ENCODE peak calls at places on chromosome 18, in four cellular contexts. R is AG04450, H is psoas muscle, O is AG04449. Y is an unnamed sample.

GRCh38 chr18:51561821-51562220 is 364.3 kb upstream of the MEX3C start:
- DNase-seq in R (no peak), H (no peak), O (no peak), Y (no peak)

GRCh38 chr18:5872886-5873285 is 22.4 kb downstream of the TMEM200C start:
- DNase-seq in R (no peak), H (no peak), O (no peak), Y (no peak)

GRCh38 chr18:59446012-59446411 is 86.9 kb upstream of the LMAN1 start:
- DNase-seq in R (no peak), H (no peak), O (no peak), Y (peak)

GRCh38 chr18:74818776-74819175 is 221.1 kb downstream of the ZNF407 start:
- DNase-seq in R (no peak), H (no peak), O (no peak), Y (no peak)

GRCh38 chr18:45910405-45911023 is 56.6 kb downstream of the EPG5 start:
- DNase-seq in R (peak), H (no peak), O (no peak), Y (peak)

GRCh38 chr18:36688020-36688965 is 140.5 kb downstream of the TPGS2 start:
- DNase-seq in R (peak), H (peak), O (no peak), Y (peak)

GRCh38 chr18:47561316-47561715 is 309.9 kb upstream of the SKOR2 start:
- DNase-seq in R (no peak), H (no peak), O (no peak), Y (no peak)

GRCh38 chr18:23377669-23378469 is 75.2 kb upstream of the RIOK3 start:
- DNase-seq in R (peak), H (no peak), O (peak), Y (peak)

GRCh38 chr18:13500227-13500865 is 226.0 kb downstream of the FAM210A start:
- DNase-seq in R (no peak), H (peak), O (peak), Y (peak)

GRCh38 chr18:60978338-60978737 is 354.9 kb upstream of the CDH20 start:
- DNase-seq in R (peak), H (no peak), O (peak), Y (peak)

GRCh38 chr18:22342625-22343024 is 75.1 kb downstream of the CTAGE1 start:
- DNase-seq in R (no peak), H (no peak), O (no peak), Y (peak)

GRCh38 chr18:36455931-36456330 is 158.4 kb downstream of the FHOD3 start:
- DNase-seq in R (no peak), H (no peak), O (no peak), Y (no peak)

GRCh38 chr18:45106331-45106774 is 425.7 kb downstream of the SETBP1 start:
- DNase-seq in R (no peak), H (no peak), O (no peak), Y (no peak)

GRCh38 chr18:74342416-74343043 is 26.9 kb downstream of the C18orf63 start:
- DNase-seq in R (peak), H (no peak), O (no peak), Y (peak)

GRCh38 chr18:76619342-76620315 is 124.6 kb upstream of the ZNF516 start:
- DNase-seq in R (no peak), H (peak), O (no peak), Y (no peak)

GRCh38 chr18:75207298-75208054 is 1.5 kb downstream of the PTGR3 start:
- DNase-seq in R (no peak), H (no peak), O (no peak), Y (peak)

GRCh38 chr18:23932385-23933067 is 82.0 kb upstream of the TTC39C start:
- DNase-seq in R (no peak), H (no peak), O (no peak), Y (no peak)

GRCh38 chr18:9653390-9653789 is 39.0 kb upstream of the PPP4R1 start:
- DNase-seq in R (no peak), H (peak), O (no peak), Y (peak)

GRCh38 chr18:36589857-36590543 is 238.8 kb downstream of the TPGS2 start:
- DNase-seq in R (no peak), H (no peak), O (no peak), Y (no peak)

GRCh38 chr18:54247488-54248175 is 21.7 kb upstream of the POLI start:
- DNase-seq in R (no peak), H (no peak), O (no peak), Y (no peak)

GRCh38 chr18:46236156-46236555 is 132.0 kb downstream of the HAUS1 start:
- DNase-seq in R (no peak), H (no peak), O (no peak), Y (no peak)

GRCh38 chr18:61664413-61665084 is 228.3 kb downstream of the RNF152 start:
- DNase-seq in R (no peak), H (no peak), O (no peak), Y (no peak)

GRCh38 chr18:2555895-2556294 is 15.4 kb downstream of the METTL4 start:
- DNase-seq in R (no peak), H (no peak), O (no peak), Y (no peak)

GRCh38 chr18:24704921-24705620 is 244.6 kb downstream of the HRH4 start:
- DNase-seq in R (peak), H (no peak), O (no peak), Y (no peak)

GRCh38 chr18:48137354-48138208 is 207.1 kb upstream of the SMAD2 start:
- DNase-seq in R (no peak), H (no peak), O (no peak), Y (no peak)

GRCh38 chr18:48674758-48675157 is 135.9 kb downstream of the CTIF start:
- DNase-seq in R (no peak), H (no peak), O (no peak), Y (no peak)

GRCh38 chr18:69757733-69758132 is 189.9 kb downstream of the CD226 start:
- DNase-seq in R (no peak), H (no peak), O (no peak), Y (no peak)

GRCh38 chr18:28003451-28003850 is 173.5 kb downstream of the CDH2 start:
- DNase-seq in R (peak), H (no peak), O (no peak), Y (peak)

GRCh38 chr18:37889963-37890362 is 324.4 kb upstream of the CELF4 start:
- DNase-seq in R (no peak), H (no peak), O (no peak), Y (no peak)

GRCh38 chr18:50649821-50650220 is 89.9 kb downstream of the MAPK4 start:
- DNase-seq in R (no peak), H (peak), O (no peak), Y (no peak)

GRCh38 chr18:58856881-58857280 is 7.8 kb upstream of the ZNF532 start:
- DNase-seq in R (peak), H (no peak), O (no peak), Y (no peak)

GRCh38 chr18:3710712-3711269 is 260.8 kb downstream of the TGIF1 start:
- DNase-seq in R (no peak), H (peak), O (no peak), Y (peak)